ENCODE peak calls at places on chromosomes 13 and 19, in six cellular contexts. One of them, this sample, is unnamed.

GRCh38 chr19:39253374-39254149 is 4.9 kb upstream of the IFNL4 start:
- DNase-seq in pancreas: no peak
- DNase-seq in pulmonary artery endothelial cell: no peak
- DNase-seq in activated CD4-positive, alpha-beta T cell treated with anti-CD3 and anti-CD28 coated beads for 48 hours: no peak
- DNase-seq in cardiac muscle cell: no peak
- DNase-seq in kidney tubule cell: no peak
- DNase-seq in this sample: no peak

GRCh38 chr19:51751655-51752054 is at the start of gene FPR1:
- DNase-seq in cardiac muscle cell: no peak
- DNase-seq in kidney tubule cell: peak; percentile 92
- DNase-seq in pulmonary artery endothelial cell: no peak
- DNase-seq in pancreas: no peak
- DNase-seq in activated CD4-positive, alpha-beta T cell treated with anti-CD3 and anti-CD28 coated beads for 48 hours: no peak
- DNase-seq in this sample: no peak

GRCh38 chr19:35253316-35254286 is 4.8 kb downstream of the LSR start:
- DNase-seq in pulmonary artery endothelial cell: no peak
- DNase-seq in cardiac muscle cell: no peak
- DNase-seq in kidney tubule cell: no peak
- DNase-seq in activated CD4-positive, alpha-beta T cell treated with anti-CD3 and anti-CD28 coated beads for 48 hours: no peak
- DNase-seq in pancreas: no peak
- DNase-seq in this sample: peak; percentile 53

GRCh38 chr19:45097776-45098520 is 5.0 kb downstream of the PPP1R37 start:
- DNase-seq in activated CD4-positive, alpha-beta T cell treated with anti-CD3 and anti-CD28 coated beads for 48 hours: no peak
- DNase-seq in cardiac muscle cell: no peak
- DNase-seq in pancreas: no peak
- DNase-seq in kidney tubule cell: peak; percentile 94
- DNase-seq in pulmonary artery endothelial cell: peak; percentile 75
- DNase-seq in this sample: peak; percentile 81

GRCh38 chr13:43579321-43579720 is 207.5 kb downstream of the ENOX1 start:
- DNase-seq in pancreas: no peak
- DNase-seq in activated CD4-positive, alpha-beta T cell treated with anti-CD3 and anti-CD28 coated beads for 48 hours: no peak
- DNase-seq in pulmonary artery endothelial cell: no peak
- DNase-seq in cardiac muscle cell: no peak
- DNase-seq in kidney tubule cell: no peak
- DNase-seq in this sample: no peak

GRCh38 chr19:45632468-45633196 is 6.6 kb downstream of the EML2 start:
- DNase-seq in pancreas: peak; percentile 75
- DNase-seq in activated CD4-positive, alpha-beta T cell treated with anti-CD3 and anti-CD28 coated beads for 48 hours: peak; percentile 68
- DNase-seq in cardiac muscle cell: peak; percentile 81
- DNase-seq in kidney tubule cell: peak; percentile 83
- DNase-seq in pulmonary artery endothelial cell: no peak
- DNase-seq in this sample: peak; percentile 73

GRCh38 chr19:54245936-54246335 is 3.3 kb upstream of the LILRA6 start:
- DNase-seq in pancreas: no peak
- DNase-seq in activated CD4-positive, alpha-beta T cell treated with anti-CD3 and anti-CD28 coated beads for 48 hours: no peak
- DNase-seq in kidney tubule cell: no peak
- DNase-seq in pulmonary artery endothelial cell: no peak
- DNase-seq in cardiac muscle cell: no peak
- DNase-seq in this sample: peak; percentile 30

GRCh38 chr19:19651076-19651475 is 7.6 kb upstream of the GMIP start:
- DNase-seq in cardiac muscle cell: no peak
- DNase-seq in kidney tubule cell: no peak
- DNase-seq in pancreas: no peak
- DNase-seq in activated CD4-positive, alpha-beta T cell treated with anti-CD3 and anti-CD28 coated beads for 48 hours: no peak
- DNase-seq in pulmonary artery endothelial cell: no peak
- DNase-seq in this sample: no peak

GRCh38 chr19:51016798-51017683 is 2.5 kb downstream of the KLK10 start:
- DNase-seq in pancreas: peak; percentile 44
- DNase-seq in pulmonary artery endothelial cell: no peak
- DNase-seq in kidney tubule cell: peak; percentile 56
- DNase-seq in activated CD4-positive, alpha-beta T cell treated with anti-CD3 and anti-CD28 coated beads for 48 hours: peak; percentile 86
- DNase-seq in cardiac muscle cell: peak; percentile 74
- DNase-seq in this sample: peak; percentile 67

GRCh38 chr13:111886217-111886945 is 180.6 kb upstream of the SOX1 start:
- DNase-seq in pancreas: no peak
- DNase-seq in pulmonary artery endothelial cell: no peak
- DNase-seq in kidney tubule cell: no peak
- DNase-seq in cardiac muscle cell: no peak
- DNase-seq in activated CD4-positive, alpha-beta T cell treated with anti-CD3 and anti-CD28 coated beads for 48 hours: no peak
- DNase-seq in this sample: peak; percentile 26

GRCh38 chr13:66780814-66781213 is 449.3 kb downstream of the PCDH9 start:
- DNase-seq in kidney tubule cell: peak; percentile 4
- DNase-seq in activated CD4-positive, alpha-beta T cell treated with anti-CD3 and anti-CD28 coated beads for 48 hours: no peak
- DNase-seq in pancreas: no peak
- DNase-seq in cardiac muscle cell: no peak
- DNase-seq in pulmonary artery endothelial cell: no peak
- DNase-seq in this sample: no peak

GRCh38 chr13:75656590-75656989 is 20.5 kb downstream of the LMO7 start:
- DNase-seq in kidney tubule cell: no peak
- DNase-seq in cardiac muscle cell: no peak
- DNase-seq in pulmonary artery endothelial cell: no peak
- DNase-seq in activated CD4-positive, alpha-beta T cell treated with anti-CD3 and anti-CD28 coated beads for 48 hours: no peak
- DNase-seq in pancreas: no peak
- DNase-seq in this sample: no peak

GRCh38 chr13:32142956-32143375 is 111.4 kb downstream of the FRY start:
- DNase-seq in cardiac muscle cell: peak; percentile 26
- DNase-seq in kidney tubule cell: peak; percentile 76
- DNase-seq in pancreas: no peak
- DNase-seq in activated CD4-positive, alpha-beta T cell treated with anti-CD3 and anti-CD28 coated beads for 48 hours: no peak
- DNase-seq in pulmonary artery endothelial cell: peak; percentile 92
- DNase-seq in this sample: no peak

GRCh38 chr19:3433805-3434540 is 46.4 kb downstream of the SMIM24 start:
- DNase-seq in pulmonary artery endothelial cell: no peak
- DNase-seq in pancreas: no peak
- DNase-seq in cardiac muscle cell: no peak
- DNase-seq in kidney tubule cell: peak; percentile 19
- DNase-seq in activated CD4-positive, alpha-beta T cell treated with anti-CD3 and anti-CD28 coated beads for 48 hours: no peak
- DNase-seq in this sample: no peak

GRCh38 chr13:93496985-93497673 is 270.5 kb downstream of the GPC6 start:
- DNase-seq in pancreas: no peak
- DNase-seq in pulmonary artery endothelial cell: no peak
- DNase-seq in kidney tubule cell: no peak
- DNase-seq in cardiac muscle cell: peak; percentile 77
- DNase-seq in activated CD4-positive, alpha-beta T cell treated with anti-CD3 and anti-CD28 coated beads for 48 hours: no peak
- DNase-seq in this sample: no peak

GRCh38 chr13:45258339-45258685 is 57.5 kb upstream of the KCTD4 start:
- DNase-seq in pancreas: no peak
- DNase-seq in activated CD4-positive, alpha-beta T cell treated with anti-CD3 and anti-CD28 coated beads for 48 hours: no peak
- DNase-seq in kidney tubule cell: no peak
- DNase-seq in cardiac muscle cell: peak; percentile 7
- DNase-seq in pulmonary artery endothelial cell: no peak
- DNase-seq in this sample: no peak

GRCh38 chr19:54502518-54503048 is at the start of gene LAIR2:
- DNase-seq in activated CD4-positive, alpha-beta T cell treated with anti-CD3 and anti-CD28 coated beads for 48 hours: peak; percentile 26
- DNase-seq in kidney tubule cell: no peak
- DNase-seq in pulmonary artery endothelial cell: no peak
- DNase-seq in cardiac muscle cell: no peak
- DNase-seq in pancreas: no peak
- DNase-seq in this sample: no peak

GRCh38 chr13:46183018-46183940 is 1.3 kb upstream of the LCP1 start:
- DNase-seq in pulmonary artery endothelial cell: no peak
- DNase-seq in kidney tubule cell: no peak
- DNase-seq in pancreas: no peak
- DNase-seq in cardiac muscle cell: no peak
- DNase-seq in activated CD4-positive, alpha-beta T cell treated with anti-CD3 and anti-CD28 coated beads for 48 hours: no peak
- DNase-seq in this sample: no peak

GRCh38 chr19:34573226-34573864 is 91.8 kb downstream of the WTIP start:
- DNase-seq in activated CD4-positive, alpha-beta T cell treated with anti-CD3 and anti-CD28 coated beads for 48 hours: no peak
- DNase-seq in kidney tubule cell: no peak
- DNase-seq in pancreas: peak; percentile 77
- DNase-seq in cardiac muscle cell: no peak
- DNase-seq in pulmonary artery endothelial cell: no peak
- DNase-seq in this sample: no peak

GRCh38 chr13:52845334-52845761 is 3.1 kb downstream of the PCDH8 start:
- DNase-seq in pulmonary artery endothelial cell: no peak
- DNase-seq in activated CD4-positive, alpha-beta T cell treated with anti-CD3 and anti-CD28 coated beads for 48 hours: peak; percentile 25
- DNase-seq in cardiac muscle cell: peak; percentile 47
- DNase-seq in kidney tubule cell: peak; percentile 14
- DNase-seq in pancreas: no peak
- DNase-seq in this sample: no peak

GRCh38 chr13:85074543-85075313 is 724.5 kb downstream of the SLITRK6 start:
- DNase-seq in pulmonary artery endothelial cell: no peak
- DNase-seq in pancreas: no peak
- DNase-seq in activated CD4-positive, alpha-beta T cell treated with anti-CD3 and anti-CD28 coated beads for 48 hours: no peak
- DNase-seq in cardiac muscle cell: no peak
- DNase-seq in kidney tubule cell: no peak
- DNase-seq in this sample: no peak

GRCh38 chr19:12163841-12164240 is 945 bp downstream of the ZNF136 start:
- DNase-seq in pancreas: no peak
- DNase-seq in cardiac muscle cell: no peak
- DNase-seq in activated CD4-positive, alpha-beta T cell treated with anti-CD3 and anti-CD28 coated beads for 48 hours: no peak
- DNase-seq in kidney tubule cell: peak; percentile 36
- DNase-seq in pulmonary artery endothelial cell: no peak
- DNase-seq in this sample: no peak

GRCh38 chr13:35930665-35931631 is 200.2 kb downstream of the DCLK1 start:
- DNase-seq in activated CD4-positive, alpha-beta T cell treated with anti-CD3 and anti-CD28 coated beads for 48 hours: no peak
- DNase-seq in pancreas: no peak
- DNase-seq in cardiac muscle cell: no peak
- DNase-seq in kidney tubule cell: peak; percentile 91
- DNase-seq in pulmonary artery endothelial cell: no peak
- DNase-seq in this sample: no peak

GRCh38 chr13:113400621-113401451 is 36.9 kb upstream of the GRTP1 start:
- DNase-seq in pulmonary artery endothelial cell: no peak
- DNase-seq in cardiac muscle cell: peak; percentile 82
- DNase-seq in activated CD4-positive, alpha-beta T cell treated with anti-CD3 and anti-CD28 coated beads for 48 hours: no peak
- DNase-seq in kidney tubule cell: no peak
- DNase-seq in pancreas: no peak
- DNase-seq in this sample: no peak

This sample was measured in right atrium auricular region.